ENCODE peak calls at places on chromosomes 13 and 19, in five cellular contexts. M, Q, S, T and G are unnamed samples.

GRCh38 chr19:4870025-4870700 is 2.7 kb upstream of the PLIN3 start:
- DNase-seq in M (no peak), Q (peak), S (peak), T (no peak), G (peak)

GRCh38 chr19:55703790-55704215 is 28.8 kb downstream of the EPN1 start:
- DNase-seq in M (peak), Q (no peak), S (peak), T (no peak), G (no peak)

GRCh38 chr19:38247126-38247525 is 9.0 kb downstream of the PPP1R14A start:
- DNase-seq in M (no peak), Q (no peak), S (no peak), T (no peak), G (no peak)

GRCh38 chr19:39544201-39544903 is 4.4 kb upstream of the EID2 start:
- DNase-seq in M (no peak), Q (peak), S (no peak), T (no peak), G (no peak)

GRCh38 chr19:579111-579841 is 6.9 kb downstream of the BSG start:
- DNase-seq in M (no peak), Q (no peak), S (no peak), T (no peak), G (no peak)

GRCh38 chr13:26568132-26568815 is 10.8 kb downstream of the WASF3 start:
- DNase-seq in M (no peak), Q (no peak), S (no peak), T (no peak), G (no peak)

GRCh38 chr19:47002106-47002766 is 17.4 kb upstream of the NPAS1 start:
- DNase-seq in M (no peak), Q (no peak), S (peak), T (no peak), G (no peak)

GRCh38 chr13:27005556-27005955 is 166.1 kb downstream of the USP12 start:
- DNase-seq in M (no peak), Q (no peak), S (no peak), T (no peak), G (no peak)

GRCh38 chr19:57321164-57321563 is 892 bp downstream of the ZNF543 start:
- DNase-seq in M (no peak), Q (no peak), S (no peak), T (no peak), G (no peak)

GRCh38 chr19:7871280-7871529 is 3.0 kb downstream of the PRR36 start:
- DNase-seq in M (no peak), Q (no peak), S (no peak), T (no peak), G (no peak)

GRCh38 chr19:35596366-35596999 is 10.5 kb downstream of the PMIS2 start:
- DNase-seq in M (no peak), Q (no peak), S (no peak), T (no peak), G (no peak)

GRCh38 chr19:9673912-9674668 is 810 bp downstream of the ZNF562 start:
- DNase-seq in M (peak), Q (peak), S (no peak), T (no peak), G (no peak)

GRCh38 chr13:108597943-108598342 is 31.5 kb upstream of the MYO16 start:
- DNase-seq in M (no peak), Q (peak), S (no peak), T (no peak), G (no peak)

GRCh38 chr19:38073806-38074685 is 150.0 kb downstream of the DPF1 start:
- DNase-seq in M (no peak), Q (no peak), S (no peak), T (no peak), G (no peak)

GRCh38 chr13:101218484-101218883 is 197.8 kb downstream of the NALCN start:
- DNase-seq in M (no peak), Q (peak), S (no peak), T (no peak), G (no peak)